ENCODE peak calls at places on chromosomes 5 and 9, in six cellular contexts. H, O, D, N, G and S are unnamed samples.

GRCh38 chr5:129204525-129204924 is 110.0 kb downstream of the ISOC1 start:
- DNase-seq in H (no peak), O (no peak), D (no peak), N (no peak), G (no peak), S (no peak)

GRCh38 chr9:133589454-133590227 is 19.5 kb downstream of the FAM163B start:
- DNase-seq in H (no peak), O (no peak), D (no peak), N (no peak), G (no peak), S (no peak)

GRCh38 chr5:73321757-73322452 is 126.7 kb downstream of the FOXD1 start:
- DNase-seq in H (no peak), O (peak; percentile 99), D (no peak), N (no peak), G (no peak), S (no peak)

GRCh38 chr9:79652598-79652997 is 80.8 kb downstream of the TLE4 start:
- DNase-seq in H (no peak), O (peak; percentile 10), D (no peak), N (no peak), G (no peak), S (no peak)

GRCh38 chr9:89179920-89180667 is 1.5 kb upstream of the SHC3 start:
- DNase-seq in H (peak; percentile 87), O (peak; percentile 92), D (peak; percentile 79), N (peak; percentile 21), G (peak; percentile 88), S (peak; percentile 82)

GRCh38 chr9:76658510-76659231 is 105.6 kb upstream of the PCA3 start:
- DNase-seq in H (no peak), O (peak; percentile 46), D (peak; percentile 33), N (no peak), G (peak; percentile 5), S (peak; percentile 38)

GRCh38 chr9:6962164-6962563 is 204.4 kb downstream of the KDM4C start:
- DNase-seq in H (no peak), O (no peak), D (no peak), N (no peak), G (no peak), S (no peak)

GRCh38 chr9:69816775-69817174 is 3.8 kb upstream of the CFAP95 start:
- DNase-seq in H (no peak), O (no peak), D (no peak), N (no peak), G (no peak), S (no peak)

GRCh38 chr5:132464155-132464939 is 26.2 kb downstream of the IRF1 start:
- DNase-seq in H (no peak), O (no peak), D (no peak), N (no peak), G (no peak), S (no peak)

GRCh38 chr5:150320048-150320555 is 17.4 kb upstream of the ARSI start:
- DNase-seq in H (peak; percentile 53), O (peak; percentile 98), D (peak; percentile 38), N (no peak), G (no peak), S (no peak)

GRCh38 chr9:130779153-130779855 is 55.8 kb upstream of the ABL1 start:
- DNase-seq in H (no peak), O (no peak), D (no peak), N (no peak), G (no peak), S (no peak)

GRCh38 chr5:141734501-141735231 is 52.6 kb upstream of the ARAP3 start:
- DNase-seq in H (no peak), O (peak; percentile 53), D (no peak), N (no peak), G (no peak), S (no peak)

GRCh38 chr9:104927912-104928740 is at the start of gene ABCA1:
- DNase-seq in H (peak; percentile 80), O (peak; percentile 53), D (no peak), N (peak; percentile 80), G (peak; percentile 22), S (peak; percentile 85)

GRCh38 chr9:118938581-118938980 is 430.7 kb downstream of the BRINP1 start:
- DNase-seq in H (no peak), O (no peak), D (no peak), N (no peak), G (no peak), S (no peak)

GRCh38 chr5:64958757-64959391 is 190.1 kb downstream of the CWC27 start:
- DNase-seq in H (no peak), O (no peak), D (no peak), N (no peak), G (no peak), S (peak; percentile 11)

GRCh38 chr5:75509956-75510355 is 1.5 kb downstream of the CERT1 start:
- DNase-seq in H (no peak), O (no peak), D (no peak), N (no peak), G (no peak), S (peak; percentile 12)

GRCh38 chr5:73940026-73940425 is 314.0 kb downstream of the ARHGEF28 start:
- DNase-seq in H (no peak), O (peak; percentile 33), D (no peak), N (no peak), G (no peak), S (no peak)

GRCh38 chr9:2497666-2498400 is 123.8 kb upstream of the VLDLR start:
- DNase-seq in H (no peak), O (no peak), D (no peak), N (no peak), G (no peak), S (no peak)

GRCh38 chr9:93084471-93084881 is 11.5 kb upstream of the CARD19 start:
- DNase-seq in H (no peak), O (no peak), D (no peak), N (no peak), G (no peak), S (no peak)

GRCh38 chr9:123421211-123421585 is 65.2 kb downstream of the CRB2 start:
- DNase-seq in H (no peak), O (no peak), D (no peak), N (no peak), G (no peak), S (no peak)

GRCh38 chr9:89483592-89484474 is 14.1 kb downstream of the SEMA4D start:
- DNase-seq in H (no peak), O (no peak), D (no peak), N (peak; percentile 67), G (no peak), S (no peak)

GRCh38 chr5:15645776-15646175 is 145.8 kb downstream of the FBXL7 start:
- DNase-seq in H (no peak), O (no peak), D (no peak), N (no peak), G (no peak), S (no peak)

GRCh38 chr9:71001780-71002386 is 119.5 kb downstream of the TRPM3 start:
- DNase-seq in H (no peak), O (no peak), D (peak; percentile 62), N (no peak), G (no peak), S (peak; percentile 10)

GRCh38 chr9:132169672-132170392 is 8.0 kb downstream of the NTNG2 start:
- DNase-seq in H (peak; percentile 50), O (peak; percentile 46), D (peak; percentile 60), N (peak; percentile 44), G (peak; percentile 40), S (peak; percentile 26)

GRCh38 chr9:98707158-98708102 is 1.3 kb downstream of the GABBR2 start:
- DNase-seq in H (peak; percentile 17), O (peak; percentile 54), D (peak; percentile 79), N (no peak), G (peak; percentile 76), S (peak; percentile 17)

GRCh38 chr5:79713727-79714126 is 24.1 kb downstream of the CMYA5 start:
- DNase-seq in H (no peak), O (no peak), D (no peak), N (no peak), G (no peak), S (no peak)

GRCh38 chr9:71249729-71250317 is 128.4 kb upstream of the TRPM3 start:
- DNase-seq in H (no peak), O (peak; percentile 31), D (peak; percentile 68), N (no peak), G (no peak), S (peak; percentile 61)

GRCh38 chr5:157670662-157671591 is at the start of gene C5orf52:
- DNase-seq in H (peak; percentile 9), O (no peak), D (no peak), N (no peak), G (no peak), S (peak; percentile 47)